ENCODE peak calls at places on chromosomes 3 and 15, in ten cellular contexts. One of them, this sample, is unnamed.

GRCh38 chr3:20096135-20096685 is 56.0 kb downstream of the KAT2B start:
- DNase-seq in neural crest cell: no peak
- DNase-seq in fibroblast of the conjunctiva: peak; percentile 12
- DNase-seq in left cardiac atrium: no peak
- DNase-seq in activated CD8-positive, alpha-beta memory T cell treated with anti-CD3 and anti-CD28 coated beads for 24 hours: no peak
- DNase-seq in uterus: no peak
- DNase-seq in fibroblast of pulmonary artery: peak; percentile 69
- DNase-seq in NCI-H2081: no peak
- DNase-seq in stimulated activated CD4-positive, alpha-beta T cell treated with anti-CD3 and anti-CD28 coated beads, Interleukin-2, amount 100 ng/mL, for 48 hours: no peak
- DNase-seq in fibroblast of lung: no peak
- DNase-seq in this sample: no peak

GRCh38 chr3:186194451-186194811 is 85.5 kb upstream of the ETV5 start:
- DNase-seq in neural crest cell: no peak
- DNase-seq in stimulated activated CD4-positive, alpha-beta T cell treated with anti-CD3 and anti-CD28 coated beads, Interleukin-2, amount 100 ng/mL, for 48 hours: no peak
- DNase-seq in fibroblast of lung: no peak
- DNase-seq in activated CD8-positive, alpha-beta memory T cell treated with anti-CD3 and anti-CD28 coated beads for 24 hours: no peak
- DNase-seq in fibroblast of pulmonary artery: no peak
- DNase-seq in left cardiac atrium: no peak
- DNase-seq in fibroblast of the conjunctiva: no peak
- DNase-seq in NCI-H2081: no peak
- DNase-seq in uterus: no peak
- DNase-seq in this sample: no peak

GRCh38 chr3:160617636-160618035 is 52.3 kb upstream of the KPNA4 start:
- DNase-seq in fibroblast of lung: no peak
- DNase-seq in neural crest cell: no peak
- DNase-seq in stimulated activated CD4-positive, alpha-beta T cell treated with anti-CD3 and anti-CD28 coated beads, Interleukin-2, amount 100 ng/mL, for 48 hours: no peak
- DNase-seq in uterus: no peak
- DNase-seq in NCI-H2081: no peak
- DNase-seq in left cardiac atrium: no peak
- DNase-seq in activated CD8-positive, alpha-beta memory T cell treated with anti-CD3 and anti-CD28 coated beads for 24 hours: no peak
- DNase-seq in fibroblast of the conjunctiva: no peak
- DNase-seq in fibroblast of pulmonary artery: no peak
- DNase-seq in this sample: no peak

GRCh38 chr3:9401986-9402385 is 4.6 kb downstream of the SETD5 start:
- DNase-seq in left cardiac atrium: no peak
- DNase-seq in fibroblast of pulmonary artery: no peak
- DNase-seq in fibroblast of the conjunctiva: no peak
- DNase-seq in fibroblast of lung: no peak
- DNase-seq in activated CD8-positive, alpha-beta memory T cell treated with anti-CD3 and anti-CD28 coated beads for 24 hours: no peak
- DNase-seq in uterus: no peak
- DNase-seq in neural crest cell: no peak
- DNase-seq in NCI-H2081: no peak
- DNase-seq in stimulated activated CD4-positive, alpha-beta T cell treated with anti-CD3 and anti-CD28 coated beads, Interleukin-2, amount 100 ng/mL, for 48 hours: no peak
- DNase-seq in this sample: no peak

GRCh38 chr3:129118745-129119144 is 2.9 kb downstream of the RAB43 start:
- DNase-seq in stimulated activated CD4-positive, alpha-beta T cell treated with anti-CD3 and anti-CD28 coated beads, Interleukin-2, amount 100 ng/mL, for 48 hours: no peak
- DNase-seq in left cardiac atrium: no peak
- DNase-seq in fibroblast of pulmonary artery: no peak
- DNase-seq in activated CD8-positive, alpha-beta memory T cell treated with anti-CD3 and anti-CD28 coated beads for 24 hours: no peak
- DNase-seq in NCI-H2081: no peak
- DNase-seq in uterus: no peak
- DNase-seq in fibroblast of lung: no peak
- DNase-seq in fibroblast of the conjunctiva: no peak
- DNase-seq in neural crest cell: no peak
- DNase-seq in this sample: no peak

GRCh38 chr15:66803749-66804148 is 101.7 kb downstream of the SMAD6 start:
- DNase-seq in stimulated activated CD4-positive, alpha-beta T cell treated with anti-CD3 and anti-CD28 coated beads, Interleukin-2, amount 100 ng/mL, for 48 hours: no peak
- DNase-seq in left cardiac atrium: no peak
- DNase-seq in fibroblast of the conjunctiva: no peak
- DNase-seq in fibroblast of pulmonary artery: no peak
- DNase-seq in activated CD8-positive, alpha-beta memory T cell treated with anti-CD3 and anti-CD28 coated beads for 24 hours: no peak
- DNase-seq in fibroblast of lung: no peak
- DNase-seq in neural crest cell: no peak
- DNase-seq in NCI-H2081: no peak
- DNase-seq in uterus: no peak
- DNase-seq in this sample: no peak

GRCh38 chr3:149784064-149784704 is 8.2 kb downstream of the ANKUB1 start:
- DNase-seq in fibroblast of lung: peak; percentile 65
- DNase-seq in activated CD8-positive, alpha-beta memory T cell treated with anti-CD3 and anti-CD28 coated beads for 24 hours: no peak
- DNase-seq in stimulated activated CD4-positive, alpha-beta T cell treated with anti-CD3 and anti-CD28 coated beads, Interleukin-2, amount 100 ng/mL, for 48 hours: no peak
- DNase-seq in fibroblast of pulmonary artery: peak; percentile 14
- DNase-seq in left cardiac atrium: no peak
- DNase-seq in uterus: no peak
- DNase-seq in neural crest cell: no peak
- DNase-seq in fibroblast of the conjunctiva: no peak
- DNase-seq in NCI-H2081: no peak
- DNase-seq in this sample: no peak

GRCh38 chr3:154795046-154795445 is 285.1 kb upstream of the MME start:
- DNase-seq in uterus: no peak
- DNase-seq in fibroblast of lung: no peak
- DNase-seq in neural crest cell: no peak
- DNase-seq in fibroblast of pulmonary artery: no peak
- DNase-seq in stimulated activated CD4-positive, alpha-beta T cell treated with anti-CD3 and anti-CD28 coated beads, Interleukin-2, amount 100 ng/mL, for 48 hours: no peak
- DNase-seq in activated CD8-positive, alpha-beta memory T cell treated with anti-CD3 and anti-CD28 coated beads for 24 hours: no peak
- DNase-seq in NCI-H2081: no peak
- DNase-seq in left cardiac atrium: no peak
- DNase-seq in fibroblast of the conjunctiva: no peak
- DNase-seq in this sample: no peak

GRCh38 chr3:63899997-63900396 is 12.2 kb downstream of the SCAANT1 start:
- DNase-seq in NCI-H2081: no peak
- DNase-seq in activated CD8-positive, alpha-beta memory T cell treated with anti-CD3 and anti-CD28 coated beads for 24 hours: no peak
- DNase-seq in fibroblast of pulmonary artery: no peak
- DNase-seq in stimulated activated CD4-positive, alpha-beta T cell treated with anti-CD3 and anti-CD28 coated beads, Interleukin-2, amount 100 ng/mL, for 48 hours: no peak
- DNase-seq in fibroblast of lung: no peak
- DNase-seq in fibroblast of the conjunctiva: no peak
- DNase-seq in uterus: no peak
- DNase-seq in left cardiac atrium: no peak
- DNase-seq in neural crest cell: no peak
- DNase-seq in this sample: no peak

GRCh38 chr3:159032311-159032710 is 230.5 kb downstream of the MFSD1 start:
- DNase-seq in fibroblast of lung: peak; percentile 29
- DNase-seq in uterus: no peak
- DNase-seq in activated CD8-positive, alpha-beta memory T cell treated with anti-CD3 and anti-CD28 coated beads for 24 hours: no peak
- DNase-seq in stimulated activated CD4-positive, alpha-beta T cell treated with anti-CD3 and anti-CD28 coated beads, Interleukin-2, amount 100 ng/mL, for 48 hours: no peak
- DNase-seq in NCI-H2081: no peak
- DNase-seq in fibroblast of pulmonary artery: no peak
- DNase-seq in fibroblast of the conjunctiva: no peak
- DNase-seq in neural crest cell: no peak
- DNase-seq in left cardiac atrium: no peak
- DNase-seq in this sample: no peak

GRCh38 chr3:9229886-9230285 is 19.6 kb downstream of the SRGAP3 start:
- DNase-seq in uterus: no peak
- DNase-seq in NCI-H2081: no peak
- DNase-seq in neural crest cell: no peak
- DNase-seq in stimulated activated CD4-positive, alpha-beta T cell treated with anti-CD3 and anti-CD28 coated beads, Interleukin-2, amount 100 ng/mL, for 48 hours: no peak
- DNase-seq in fibroblast of lung: no peak
- DNase-seq in activated CD8-positive, alpha-beta memory T cell treated with anti-CD3 and anti-CD28 coated beads for 24 hours: no peak
- DNase-seq in fibroblast of the conjunctiva: no peak
- DNase-seq in fibroblast of pulmonary artery: no peak
- DNase-seq in left cardiac atrium: no peak
- DNase-seq in this sample: no peak

GRCh38 chr3:33401781-33402180 is 38.4 kb downstream of the UBP1 start:
- DNase-seq in stimulated activated CD4-positive, alpha-beta T cell treated with anti-CD3 and anti-CD28 coated beads, Interleukin-2, amount 100 ng/mL, for 48 hours: no peak
- DNase-seq in fibroblast of pulmonary artery: no peak
- DNase-seq in NCI-H2081: no peak
- DNase-seq in fibroblast of lung: peak; percentile 74
- DNase-seq in fibroblast of the conjunctiva: no peak
- DNase-seq in left cardiac atrium: no peak
- DNase-seq in activated CD8-positive, alpha-beta memory T cell treated with anti-CD3 and anti-CD28 coated beads for 24 hours: no peak
- DNase-seq in neural crest cell: no peak
- DNase-seq in uterus: no peak
- DNase-seq in this sample: no peak

GRCh38 chr3:161500057-161500836 is 3.6 kb downstream of the OTOL1 start:
- DNase-seq in left cardiac atrium: no peak
- DNase-seq in fibroblast of the conjunctiva: no peak
- DNase-seq in stimulated activated CD4-positive, alpha-beta T cell treated with anti-CD3 and anti-CD28 coated beads, Interleukin-2, amount 100 ng/mL, for 48 hours: no peak
- DNase-seq in activated CD8-positive, alpha-beta memory T cell treated with anti-CD3 and anti-CD28 coated beads for 24 hours: no peak
- DNase-seq in fibroblast of lung: peak; percentile 2
- DNase-seq in uterus: no peak
- DNase-seq in NCI-H2081: no peak
- DNase-seq in fibroblast of pulmonary artery: peak; percentile 1
- DNase-seq in neural crest cell: no peak
- DNase-seq in this sample: no peak

GRCh38 chr15:45126535-45127158 is 3.0 kb downstream of the DUOXA1 start:
- DNase-seq in NCI-H2081: no peak
- DNase-seq in fibroblast of pulmonary artery: peak; percentile 49
- DNase-seq in uterus: no peak
- DNase-seq in left cardiac atrium: no peak
- DNase-seq in stimulated activated CD4-positive, alpha-beta T cell treated with anti-CD3 and anti-CD28 coated beads, Interleukin-2, amount 100 ng/mL, for 48 hours: no peak
- DNase-seq in activated CD8-positive, alpha-beta memory T cell treated with anti-CD3 and anti-CD28 coated beads for 24 hours: no peak
- DNase-seq in neural crest cell: no peak
- DNase-seq in fibroblast of the conjunctiva: no peak
- DNase-seq in fibroblast of lung: no peak
- DNase-seq in this sample: no peak

This sample was measured in iPS DF 6.9.